ENCODE peak calls at places on chromosomes 12 and 14, in six cellular contexts. One of them, this sample, is unnamed. For H3K27me3, the result is how much of the 10 kb centered on the place peaks cover.

GRCh38 chr12:64273527-64274403 is 51.7 kb upstream of the KICS2 start:
- DNase-seq in left ventricle myocardium inferior: no peak
- DNase-seq in uterus: no peak
- DNase-seq in ovary: no peak
- DNase-seq in heart left ventricle: no peak
- DNase-seq in fibroblast of lung: no peak
- DNase-seq in this sample: no peak

GRCh38 chr14:91164676-91165075 is 50.8 kb downstream of the DGLUCY start:
- DNase-seq in left ventricle myocardium inferior: peak
- DNase-seq in uterus: no peak
- DNase-seq in ovary: no peak
- DNase-seq in heart left ventricle: peak
- DNase-seq in fibroblast of lung: no peak
- DNase-seq in this sample: peak

GRCh38 chr12:27549801-27550652 is 26.0 kb downstream of the PPFIBP1 start:
- DNase-seq in left ventricle myocardium inferior: peak
- DNase-seq in uterus: peak
- DNase-seq in ovary: peak
- DNase-seq in heart left ventricle: peak
- DNase-seq in fibroblast of lung: peak
- DNase-seq in this sample: peak

GRCh38 chr12:6145584-6145983 is 21.1 kb upstream of the VWF start:
- DNase-seq in left ventricle myocardium inferior: no peak
- DNase-seq in uterus: no peak
- DNase-seq in ovary: no peak
- DNase-seq in heart left ventricle: no peak
- DNase-seq in fibroblast of lung: no peak
- DNase-seq in this sample: no peak

GRCh38 chr14:53214384-53214783 is 61.3 kb upstream of the DDHD1 start:
- DNase-seq in left ventricle myocardium inferior: no peak
- DNase-seq in uterus: no peak
- DNase-seq in ovary: no peak
- DNase-seq in heart left ventricle: no peak
- DNase-seq in fibroblast of lung: no peak
- DNase-seq in this sample: no peak

GRCh38 chr14:34331728-34332623 is 130.1 kb downstream of the SPTSSA start:
- DNase-seq in left ventricle myocardium inferior: peak
- DNase-seq in uterus: peak
- DNase-seq in ovary: peak
- DNase-seq in heart left ventricle: peak
- DNase-seq in fibroblast of lung: peak
- DNase-seq in this sample: peak

GRCh38 chr12:75955251-75955650 is 76.3 kb downstream of the PHLDA1 start:
- DNase-seq in left ventricle myocardium inferior: no peak
- DNase-seq in uterus: no peak
- DNase-seq in ovary: no peak
- DNase-seq in heart left ventricle: no peak
- DNase-seq in fibroblast of lung: no peak
- DNase-seq in this sample: no peak

GRCh38 chr12:88401153-88401552 is 179.1 kb downstream of the KITLG start:
- DNase-seq in left ventricle myocardium inferior: no peak
- DNase-seq in uterus: no peak
- DNase-seq in ovary: no peak
- DNase-seq in heart left ventricle: no peak
- DNase-seq in fibroblast of lung: peak
- DNase-seq in this sample: no peak

GRCh38 chr12:66132408-66132807 is 1.9 kb upstream of the LLPH start:
- DNase-seq in left ventricle myocardium inferior: no peak
- DNase-seq in uterus: no peak
- DNase-seq in ovary: no peak
- DNase-seq in heart left ventricle: peak
- DNase-seq in fibroblast of lung: peak
- DNase-seq in this sample: no peak

GRCh38 chr12:48814313-48815280 is 3.7 kb upstream of the CACNB3 start:
- DNase-seq in left ventricle myocardium inferior: peak
- DNase-seq in uterus: peak
- DNase-seq in ovary: peak
- DNase-seq in heart left ventricle: peak
- DNase-seq in fibroblast of lung: peak
- DNase-seq in this sample: peak

GRCh38 chr14:91413547-91414474 is 3.8 kb downstream of the CCDC88C start:
- DNase-seq in left ventricle myocardium inferior: no peak
- DNase-seq in uterus: no peak
- DNase-seq in ovary: no peak
- DNase-seq in heart left ventricle: no peak
- DNase-seq in fibroblast of lung: no peak
- DNase-seq in this sample: peak

GRCh38 chr12:58202933-58203713 is 261.8 kb downstream of the ATP23 start:
- DNase-seq in left ventricle myocardium inferior: no peak
- DNase-seq in uterus: no peak
- DNase-seq in ovary: no peak
- DNase-seq in heart left ventricle: peak
- DNase-seq in fibroblast of lung: no peak
- DNase-seq in this sample: no peak

GRCh38 chr14:94974893-94975292 is 182.4 kb downstream of the DICER1 start:
- DNase-seq in left ventricle myocardium inferior: no peak
- DNase-seq in uterus: no peak
- DNase-seq in ovary: no peak
- DNase-seq in heart left ventricle: no peak
- DNase-seq in fibroblast of lung: no peak
- DNase-seq in this sample: no peak

GRCh38 chr12:27709932-27710591 is 570 bp upstream of the MRPS35 start:
- DNase-seq in left ventricle myocardium inferior: no peak
- DNase-seq in uterus: peak
- DNase-seq in ovary: no peak
- DNase-seq in heart left ventricle: no peak
- DNase-seq in fibroblast of lung: peak
- DNase-seq in this sample: peak

GRCh38 chr12:2259368-2259767 is 206.6 kb downstream of the CACNA1C start:
- DNase-seq in left ventricle myocardium inferior: no peak
- DNase-seq in uterus: no peak
- DNase-seq in ovary: no peak
- DNase-seq in heart left ventricle: no peak
- DNase-seq in fibroblast of lung: peak
- DNase-seq in this sample: no peak

GRCh38 chr14:31421200-31421599 is 850 bp upstream of the HEATR5A start:
- DNase-seq in left ventricle myocardium inferior: no peak
- DNase-seq in uterus: no peak
- DNase-seq in ovary: no peak
- DNase-seq in heart left ventricle: no peak
- DNase-seq in fibroblast of lung: no peak
- DNase-seq in this sample: no peak
- H3K27ac ChIP-seq in left ventricle myocardium inferior: peak
- H3K27ac ChIP-seq in uterus: peak
- H3K27ac ChIP-seq in ovary: no peak
- H3K27ac ChIP-seq in heart left ventricle: no peak
- H3K27ac ChIP-seq in fibroblast of lung: peak
- H3K27ac ChIP-seq in this sample: peak

GRCh38 chr14:75222208-75222701 is 45.8 kb upstream of the TMED10 start:
- DNase-seq in left ventricle myocardium inferior: peak
- DNase-seq in uterus: no peak
- DNase-seq in ovary: no peak
- DNase-seq in heart left ventricle: peak
- DNase-seq in fibroblast of lung: peak
- DNase-seq in this sample: peak

GRCh38 chr14:75226755-75227544 is 50.5 kb upstream of the TMED10 start:
- DNase-seq in left ventricle myocardium inferior: no peak
- DNase-seq in uterus: no peak
- DNase-seq in ovary: no peak
- DNase-seq in heart left ventricle: no peak
- DNase-seq in fibroblast of lung: no peak
- DNase-seq in this sample: no peak

GRCh38 chr14:75221797-75222196 is 45.4 kb upstream of the TMED10 start:
- DNase-seq in left ventricle myocardium inferior: no peak
- DNase-seq in uterus: no peak
- DNase-seq in ovary: no peak
- DNase-seq in heart left ventricle: no peak
- DNase-seq in fibroblast of lung: no peak
- DNase-seq in this sample: no peak

GRCh38 chr14:75224561-75224960 is 48.1 kb upstream of the TMED10 start:
- DNase-seq in left ventricle myocardium inferior: no peak
- DNase-seq in uterus: no peak
- DNase-seq in ovary: no peak
- DNase-seq in heart left ventricle: no peak
- DNase-seq in fibroblast of lung: peak
- DNase-seq in this sample: no peak

DNA sequence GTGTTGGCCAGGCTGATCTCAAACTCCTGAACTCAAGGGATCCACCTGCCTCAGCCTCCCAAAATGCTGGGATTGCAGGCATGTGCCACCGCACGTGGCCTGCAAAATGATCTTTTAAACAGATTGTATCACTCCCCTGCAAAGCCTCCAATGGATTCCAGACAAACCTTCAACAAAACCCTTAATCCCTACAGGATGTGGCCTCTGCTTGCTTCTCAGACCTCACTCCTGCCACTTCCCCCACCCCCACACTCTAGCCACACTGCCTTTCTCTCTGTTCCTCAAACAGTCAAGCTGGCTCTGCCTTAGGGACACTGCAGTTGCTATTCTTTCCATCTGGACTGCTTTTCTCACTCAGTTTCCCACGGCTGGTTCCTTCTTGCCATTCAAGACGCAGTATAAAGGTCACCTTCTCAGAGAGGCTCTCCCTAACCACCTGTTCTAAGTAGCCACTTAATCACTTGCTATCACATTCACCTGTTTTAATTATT is 47.3 kb upstream of the TMED10 start:
- DNase-seq in left ventricle myocardium inferior: peak
- DNase-seq in uterus: no peak
- DNase-seq in ovary: no peak
- DNase-seq in heart left ventricle: peak
- DNase-seq in fibroblast of lung: peak
- DNase-seq in this sample: no peak
- H3K27me3 ChIP-seq in left ventricle myocardium inferior: under half
- H3K27me3 ChIP-seq in uterus: under half
- H3K27me3 ChIP-seq in ovary: under half
- H3K27me3 ChIP-seq in heart left ventricle: under half
- H3K27me3 ChIP-seq in fibroblast of lung: under half
- H3K27me3 ChIP-seq in this sample: under half

DNA sequence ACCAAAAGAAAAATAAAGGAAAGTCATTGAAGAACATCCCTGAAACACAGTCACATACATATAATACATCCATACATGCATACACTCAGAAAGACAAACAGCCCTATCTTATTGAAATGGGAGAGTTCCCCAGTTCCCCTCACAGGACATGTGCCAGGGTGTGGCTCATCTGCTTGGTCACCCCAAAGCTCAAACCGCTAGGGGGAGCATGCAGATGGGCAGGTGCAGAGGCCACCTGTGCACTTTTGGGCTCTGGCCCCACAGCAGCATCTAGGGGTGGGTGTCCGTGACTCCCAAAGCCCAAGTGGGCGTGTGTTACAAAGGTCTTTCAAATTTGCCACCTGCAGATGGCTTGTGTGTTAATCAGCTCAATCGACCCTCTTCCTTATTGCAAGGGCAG is 75.2 kb downstream of the CMAS start:
- DNase-seq in left ventricle myocardium inferior: no peak
- DNase-seq in uterus: no peak
- DNase-seq in ovary: no peak
- DNase-seq in heart left ventricle: no peak
- DNase-seq in fibroblast of lung: no peak
- DNase-seq in this sample: no peak
- TF ChIP-seq CTCF in left ventricle myocardium inferior: no peak
- TF ChIP-seq CTCF in uterus: no peak
- TF ChIP-seq CTCF in ovary: no peak
- TF ChIP-seq CTCF in heart left ventricle: no peak
- TF ChIP-seq CTCF in fibroblast of lung: no peak
- TF ChIP-seq CTCF in this sample: peak

GRCh38 chr14:43900173-43900655 is 606.9 kb downstream of the FSCB start:
- DNase-seq in left ventricle myocardium inferior: no peak
- DNase-seq in uterus: no peak
- DNase-seq in ovary: no peak
- DNase-seq in heart left ventricle: no peak
- DNase-seq in fibroblast of lung: no peak
- DNase-seq in this sample: no peak
- H3K27ac ChIP-seq in left ventricle myocardium inferior: no peak
- H3K27ac ChIP-seq in uterus: no peak
- H3K27ac ChIP-seq in ovary: no peak
- H3K27ac ChIP-seq in heart left ventricle: no peak
- H3K27ac ChIP-seq in fibroblast of lung: no peak
- H3K27ac ChIP-seq in this sample: no peak

DNA sequence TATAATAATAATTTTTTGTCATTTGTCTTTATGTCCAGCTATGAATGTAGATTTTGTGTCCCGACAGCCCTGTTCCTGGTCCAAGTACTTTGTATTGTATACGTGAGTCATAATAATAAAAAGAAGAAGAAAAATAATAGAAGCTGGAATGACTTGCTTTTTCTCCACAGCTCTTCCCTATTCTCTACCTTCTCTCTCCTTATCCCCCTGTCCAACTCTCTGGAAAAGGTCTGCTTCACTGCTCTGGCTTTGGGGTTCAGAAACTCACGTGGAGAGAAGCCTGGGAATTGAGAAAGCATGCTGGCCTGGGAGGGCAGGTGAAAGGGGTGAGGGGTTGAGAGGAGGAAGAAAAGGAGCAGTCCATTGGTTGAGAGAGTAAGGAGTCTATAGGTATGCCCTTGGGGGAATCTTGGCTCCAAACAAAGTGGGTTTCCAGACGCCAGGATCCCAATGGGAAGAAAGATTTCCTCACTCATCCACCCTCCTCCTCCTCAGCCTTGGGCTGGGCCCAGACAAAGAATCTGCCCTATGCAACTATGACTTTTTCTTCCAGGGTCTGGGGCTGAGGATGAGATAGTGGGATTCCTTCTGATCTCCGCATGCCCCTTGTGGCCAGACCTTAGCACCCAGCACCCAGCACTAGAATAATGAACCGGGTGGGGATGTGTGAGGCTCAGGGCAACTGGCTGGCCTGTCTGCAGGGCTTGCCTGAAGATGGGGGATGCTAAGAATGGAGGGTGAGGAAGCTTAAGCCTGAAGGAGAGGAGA is 4.0 kb downstream of the HOXC8 start:
- DNase-seq in left ventricle myocardium inferior: no peak
- DNase-seq in uterus: no peak
- DNase-seq in ovary: no peak
- DNase-seq in heart left ventricle: no peak
- DNase-seq in fibroblast of lung: no peak
- DNase-seq in this sample: no peak
- H3K27me3 ChIP-seq in left ventricle myocardium inferior: half or more
- H3K27me3 ChIP-seq in uterus: under half
- H3K27me3 ChIP-seq in ovary: under half
- H3K27me3 ChIP-seq in heart left ventricle: half or more
- H3K27me3 ChIP-seq in fibroblast of lung: half or more
- H3K27me3 ChIP-seq in this sample: half or more

This sample was measured in upper lobe of right lung.